ENCODE peak calls at places on chromosome 5, in nine cellular contexts. S is adrenal gland, Q is uterus, M is IMR-90, J is K562, L is suprapubic skin, N is body of pancreas, C is ovary, Y is Peyer's patch. I is an unnamed sample. For H3K4me1, the result is how much of the 10 kb centered on the place peaks cover.

GRCh38 chr5:35138232-35138631 is 90.5 kb upstream of the AGXT2 start:
- DNase-seq in Q (no peak), S (no peak), Y (no peak), J (no peak), L (no peak), M (peak), C (no peak), N (no peak), I (no peak)

GRCh38 chr5:68285857-68286611 is 70.5 kb downstream of the PIK3R1 start:
- DNase-seq in Q (no peak), M (peak), C (no peak), L (no peak), S (no peak), Y (no peak), J (peak), N (no peak), I (no peak)

GRCh38 chr5:102794677-102795331 is 39.7 kb downstream of the PAM start:
- DNase-seq in C (no peak), Y (no peak), Q (no peak), S (peak), N (no peak), J (no peak), L (no peak), M (no peak), I (no peak)

GRCh38 chr5:65907138-65907537 is 19.2 kb upstream of the ERBIN start:
- DNase-seq in C (no peak), M (no peak), N (no peak), Q (no peak), S (no peak), L (no peak), Y (no peak), J (no peak), I (no peak)

GRCh38 chr5:128962211-128962610 is 3.1 kb upstream of the SLC27A6 start:
- DNase-seq in M (no peak), S (no peak), L (no peak), Q (no peak), Y (no peak), C (no peak), N (no peak), J (peak), I (no peak)

GRCh38 chr5:40442346-40442745 is 237.4 kb upstream of the PTGER4 start:
- DNase-seq in N (no peak), M (peak), L (no peak), C (no peak), S (no peak), Y (no peak), Q (no peak), J (no peak), I (no peak)

GRCh38 chr5:11273180-11273882 is 512.3 kb upstream of the DAP start:
- DNase-seq in L (no peak), Q (no peak), J (no peak), Y (no peak), S (no peak), N (no peak), M (no peak), C (no peak), I (no peak)

GRCh38 chr5:67015577-67016290 is 180.9 kb downstream of the CD180 start:
- DNase-seq in J (peak), C (no peak), N (no peak), Y (no peak), S (no peak), L (no peak), M (peak), Q (peak), I (no peak)

GRCh38 chr5:164370841-164371240 is 865.4 kb downstream of the MAT2B start:
- DNase-seq in Y (no peak), Q (no peak), J (no peak), C (no peak), L (no peak), M (peak), N (no peak), S (no peak), I (no peak)

GRCh38 chr5:40384782-40385390 is 294.8 kb upstream of the PTGER4 start:
- DNase-seq in N (no peak), M (no peak), Y (no peak), Q (no peak), L (no peak), C (no peak), S (no peak), J (no peak), I (no peak)

GRCh38 chr5:133709074-133709676 is 96.8 kb upstream of the FSTL4 start:
- DNase-seq in N (no peak), S (no peak), Y (no peak), J (no peak), Q (no peak), L (peak), C (no peak), M (no peak), I (no peak)

GRCh38 chr5:32030686-32031478 is 143.2 kb downstream of the GOLPH3 start:
- DNase-seq in C (no peak), Y (no peak), M (peak), N (no peak), L (no peak), J (no peak), S (no peak), Q (no peak), I (no peak)

GRCh38 chr5:113574417-113574816 is 60.9 kb downstream of the YTHDC2 start:
- DNase-seq in L (no peak), Y (no peak), J (peak), C (no peak), M (peak), N (no peak), S (no peak), Q (no peak), I (no peak)

DNA sequence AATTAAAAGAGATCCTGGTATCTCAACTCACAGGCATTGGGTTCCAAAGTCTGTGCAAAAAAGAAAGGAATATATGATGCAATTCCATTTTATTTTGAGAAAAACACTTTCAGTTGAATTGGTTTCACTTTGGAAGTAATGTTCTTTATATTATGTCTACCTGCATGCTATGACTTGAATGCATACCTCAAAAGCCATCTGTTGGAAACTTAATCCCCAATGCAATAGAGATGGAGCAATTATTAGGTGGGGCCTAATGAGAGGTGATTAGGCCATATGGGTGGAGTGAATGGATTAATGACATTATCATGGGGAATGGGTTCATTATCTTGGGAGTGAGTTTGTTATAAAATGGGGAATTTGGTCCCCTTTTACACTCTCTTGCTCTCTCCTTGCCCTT is 293.3 kb downstream of the CSNK1G3 start:
- DNase-seq in N (no peak), S (no peak), L (no peak), Q (no peak), M (no peak), Y (no peak), C (no peak), J (no peak), I (no peak)
- H3K4me1 ChIP-seq in N (under half), S (under half), L (under half), Q (under half), M (under half), Y (under half), C (under half), J (under half), I (under half)

GRCh38 chr5:78598973-78599372 is 49.6 kb downstream of the LHFPL2 start:
- DNase-seq in J (no peak), C (no peak), Q (no peak), L (no peak), S (no peak), Y (no peak), N (no peak), M (no peak), I (no peak)
- TF ChIP-seq POLR2A in J (no peak), C (no peak), Q (no peak), L (no peak), S (no peak), Y (no peak), N (no peak), M (no peak), I (no peak)

GRCh38 chr5:172642926-172643325 is 1.9 kb downstream of the NEURL1B start:
- DNase-seq in M (no peak), Q (no peak), L (no peak), N (no peak), Y (no peak), C (no peak), J (no peak), S (no peak), I (no peak)
- H3K27ac ChIP-seq in M (no peak), Q (peak), L (no peak), N (no peak), Y (peak), C (peak), J (no peak), S (peak), I (peak)

GRCh38 chr5:107005161-107005560 is 665.6 kb downstream of the EFNA5 start:
- DNase-seq in Y (no peak), M (no peak), S (no peak), L (no peak), N (no peak), J (no peak), C (no peak), Q (no peak), I (no peak)
- H3K4me1 ChIP-seq in Y (under half), M (under half), S (under half), L (under half), N (under half), J (under half), C (under half), Q (under half), I (under half)

I was measured in prostate gland.